ENCODE peak calls at places on chromosomes 7 and 10, in four cellular contexts. F is adrenal gland, O is Karpas-422, Q is PC-3. L is an unnamed sample.

GRCh38 chr10:60203993-60204618 is 185.6 kb downstream of the ANK3 start:
- DNase-seq in F (no peak), O (peak; percentile 77), Q (peak; percentile 77), L (peak; percentile 59)

GRCh38 chr7:90250601-90251303 is 5.8 kb downstream of the CFAP69 start:
- DNase-seq in F (no peak), O (no peak), Q (peak; percentile 54), L (peak; percentile 90)

GRCh38 chr10:4391683-4392082 is 434.3 kb upstream of the AKR1E2 start:
- DNase-seq in F (no peak), O (no peak), Q (peak; percentile 10), L (peak; percentile 32)

GRCh38 chr7:2876031-2876862 is 32.1 kb upstream of the GNA12 start:
- DNase-seq in F (no peak), O (no peak), Q (peak; percentile 93), L (no peak)

GRCh38 chr7:70583965-70584883 is 547.7 kb upstream of the GALNT17 start:
- DNase-seq in F (no peak), O (no peak), Q (no peak), L (no peak)

GRCh38 chr7:89316584-89316983 is 521.0 kb upstream of the TEX47 start:
- DNase-seq in F (no peak), O (no peak), Q (no peak), L (no peak)

GRCh38 chr10:19872504-19873271 is 56.5 kb downstream of the PLXDC2 start:
- DNase-seq in F (no peak), O (no peak), Q (no peak), L (no peak)

GRCh38 chr7:35716038-35716803 is 21.3 kb upstream of the HERPUD2 start:
- DNase-seq in F (peak; percentile 51), O (no peak), Q (no peak), L (peak; percentile 64)

GRCh38 chr7:54878339-54878738 is 119.3 kb upstream of the SEC61G start:
- DNase-seq in F (no peak), O (peak; percentile 50), Q (no peak), L (no peak)

GRCh38 chr10:69337312-69338132 is 59.2 kb downstream of the HK1 start:
- DNase-seq in F (no peak), O (no peak), Q (no peak), L (peak; percentile 95)
- H3K4me1 ChIP-seq in F (peaks cover 67% of the 10 kb centered on the region), O (peaks cover 55% of the 10 kb centered on the region), Q (peaks cover 19% of the 10 kb centered on the region), L (peaks cover 52% of the 10 kb centered on the region)

DNA sequence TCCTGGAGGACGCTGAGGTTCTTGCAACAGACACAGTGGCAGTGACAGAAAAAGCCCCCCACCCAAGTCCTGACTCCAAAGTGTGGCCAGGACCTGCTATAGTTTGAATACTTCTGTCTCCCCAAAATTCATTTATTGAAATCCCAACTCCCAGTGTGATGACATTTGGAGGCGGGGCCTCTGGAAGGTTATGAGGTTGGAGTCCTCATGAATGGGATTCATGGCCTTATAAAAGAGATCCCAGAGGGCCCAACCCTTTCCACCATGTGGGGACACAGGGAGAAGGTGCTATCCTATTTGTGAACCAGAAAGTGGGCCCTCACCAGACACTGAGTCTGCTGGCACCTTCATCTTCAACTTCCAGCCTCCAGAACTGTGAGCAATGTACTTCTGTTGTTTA is 18.3 kb downstream of the ANXA11 start:
- DNase-seq in F (no peak), O (no peak), Q (no peak), L (no peak)
- H3K4me1 ChIP-seq in F (peaks cover 7% of the 10 kb centered on the region), O (peaks cover 39% of the 10 kb centered on the region), Q (peaks cover 12% of the 10 kb centered on the region), L (no peaks in the 10 kb centered on the region)

GRCh38 chr7:141701489-141702046 is 398 bp downstream of the DENND11 start:
- DNase-seq in F (peak; percentile 55), O (peak; percentile 75), Q (peak; percentile 40), L (peak; percentile 29)

GRCh38 chr7:141700291-141700847 is 1.6 kb downstream of the DENND11 start:
- DNase-seq in F (no peak), O (no peak), Q (no peak), L (no peak)

GRCh38 chr7:141702047-141702567 is at the start of gene DENND11:
- DNase-seq in F (peak; percentile 39), O (peak; percentile 69), Q (peak; percentile 37), L (peak; percentile 44)

GRCh38 chr7:141699860-141700259 is 2.1 kb downstream of the DENND11 start:
- DNase-seq in F (no peak), O (no peak), Q (no peak), L (no peak)

DNA sequence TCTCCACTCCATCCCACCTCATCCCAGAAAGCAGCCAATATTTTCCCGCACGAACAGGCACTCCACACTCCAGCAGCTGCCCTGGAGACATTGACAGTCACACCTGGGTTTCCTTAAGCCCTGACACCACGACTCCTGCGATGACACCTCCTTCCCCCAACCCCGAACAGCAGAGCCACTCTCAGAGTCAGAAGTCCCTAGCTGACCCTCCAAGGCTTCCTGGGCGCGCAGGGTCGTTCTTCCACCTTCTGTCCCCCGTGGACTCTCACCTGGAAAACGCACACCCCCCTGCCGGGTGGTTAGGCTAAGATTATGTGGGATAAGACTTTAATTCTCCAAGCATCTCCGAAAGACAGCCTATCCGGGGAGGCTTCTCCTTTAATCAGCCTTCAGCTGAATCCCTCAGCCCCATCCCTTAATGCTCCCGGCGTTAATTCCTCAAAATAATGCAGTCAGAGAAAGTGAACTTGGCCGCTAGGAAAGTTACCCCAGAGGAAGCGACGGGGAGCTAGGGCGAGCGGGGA is 1.1 kb downstream of the DENND11 start:
- DNase-seq in F (no peak), O (no peak), Q (no peak), L (no peak)
- H3K4me1 ChIP-seq in F (peaks cover 23% of the 10 kb centered on the region), O (peaks cover 19% of the 10 kb centered on the region), Q (peaks cover 67% of the 10 kb centered on the region), L (peaks cover 11% of the 10 kb centered on the region)

GRCh38 chr10:23371073-23371472 is 26.5 kb upstream of the C10orf67 start:
- DNase-seq in F (no peak), O (no peak), Q (no peak), L (no peak)

GRCh38 chr10:23368816-23369640 is 24.4 kb upstream of the C10orf67 start:
- DNase-seq in F (no peak), O (no peak), Q (no peak), L (no peak)

GRCh38 chr10:23373156-23373555 is 28.6 kb upstream of the C10orf67 start:
- DNase-seq in F (no peak), O (no peak), Q (no peak), L (no peak)

GRCh38 chr10:23367896-23368685 is 23.5 kb upstream of the C10orf67 start:
- DNase-seq in F (no peak), O (no peak), Q (no peak), L (no peak)

GRCh38 chr10:23370106-23370505 is 25.5 kb upstream of the C10orf67 start:
- DNase-seq in F (no peak), O (no peak), Q (no peak), L (no peak)
- H3K4me1 ChIP-seq in F (no peaks in the 10 kb centered on the region), O (peaks cover 8% of the 10 kb centered on the region), Q (no peaks in the 10 kb centered on the region), L (no peaks in the 10 kb centered on the region)

L was measured in cardiac muscle cell.